ENCODE peak calls at places on chromosomes 16 and 17, in nine cellular contexts. I is anterior cingulate cortex; H is left cardiac atrium; Y is head of caudate nucleus; B is right cardiac atrium; W is AG10803; G is activated B cell treated with CpG ODN at 0.5 μM for 24 hours; E is activated T-helper 1 cell treated with anti-CD3 and anti-CD28 coated beads, Interleukin-2, amount 50 U/mL, for 16 hours; D is GM10248. V is an unnamed sample.

GRCh38 chr17:18377437-18378204 is at the start of gene EVPLL:
- DNase-seq in I (no peak), H (peak; percentile 34), Y (peak; percentile 35), B (peak; percentile 67), W (peak; percentile 30), G (no peak), E (no peak), D (no peak), V (peak; percentile 53)

GRCh38 chr16:19542138-19542821 is 13.2 kb upstream of the VPS35L start:
- DNase-seq in I (no peak), H (no peak), Y (no peak), B (no peak), W (no peak), G (no peak), E (no peak), D (no peak), V (no peak)

GRCh38 chr17:36812762-36813161 is 124.5 kb upstream of the LHX1 start:
- DNase-seq in I (no peak), H (no peak), Y (no peak), B (no peak), W (no peak), G (no peak), E (no peak), D (no peak), V (no peak)

GRCh38 chr17:83137523-83137922 is 58.1 kb downstream of the METRNL start:
- DNase-seq in I (no peak), H (no peak), Y (peak; percentile 10), B (no peak), W (no peak), G (no peak), E (no peak), D (no peak), V (no peak)

GRCh38 chr16:76756423-76756822 is 434.6 kb upstream of the MON1B start:
- DNase-seq in I (no peak), H (no peak), Y (no peak), B (no peak), W (no peak), G (no peak), E (no peak), D (no peak), V (no peak)

GRCh38 chr16:77364770-77365169 is 70.1 kb downstream of the ADAMTS18 start:
- DNase-seq in I (no peak), H (no peak), Y (no peak), B (no peak), W (no peak), G (no peak), E (no peak), D (no peak), V (no peak)

GRCh38 chr17:58605470-58605869 is 86.4 kb downstream of the TEX14 start:
- DNase-seq in I (no peak), H (no peak), Y (no peak), B (no peak), W (no peak), G (no peak), E (no peak), D (no peak), V (no peak)

GRCh38 chr16:85037050-85037410 is 9.4 kb downstream of the KIAA0513 start:
- DNase-seq in I (no peak), H (no peak), Y (no peak), B (no peak), W (peak; percentile 24), G (no peak), E (no peak), D (no peak), V (no peak)

GRCh38 chr17:80221401-80221800 is 1.2 kb downstream of the SLC26A11 start:
- DNase-seq in I (no peak), H (no peak), Y (no peak), B (peak; percentile 63), W (no peak), G (no peak), E (no peak), D (no peak), V (no peak)

GRCh38 chr17:50721194-50722010 is 2.0 kb downstream of the LUC7L3 start:
- DNase-seq in I (no peak), H (no peak), Y (no peak), B (no peak), W (no peak), G (no peak), E (no peak), D (peak; percentile 44), V (no peak)

GRCh38 chr17:48148029-48148759 is 40.6 kb downstream of the SNX11 start:
- DNase-seq in I (no peak), H (no peak), Y (no peak), B (no peak), W (no peak), G (no peak), E (no peak), D (no peak), V (no peak)

GRCh38 chr16:55392701-55393100 is 68.7 kb downstream of the IRX6 start:
- DNase-seq in I (no peak), H (no peak), Y (no peak), B (no peak), W (no peak), G (no peak), E (no peak), D (no peak), V (no peak)

GRCh38 chr16:53291757-53292392 is 142.4 kb upstream of the RBL2 start:
- DNase-seq in I (no peak), H (no peak), Y (no peak), B (no peak), W (peak; percentile 13), G (no peak), E (no peak), D (no peak), V (no peak)

GRCh38 chr16:79519448-79519847 is 81.1 kb downstream of the MAF start:
- DNase-seq in I (no peak), H (peak; percentile 26), Y (peak; percentile 43), B (peak; percentile 76), W (no peak), G (no peak), E (no peak), D (no peak), V (peak; percentile 73)

GRCh38 chr16:78212674-78213073 is 113.2 kb downstream of the WWOX start:
- DNase-seq in I (no peak), H (no peak), Y (no peak), B (no peak), W (no peak), G (no peak), E (no peak), D (no peak), V (no peak)

GRCh38 chr16:85422374-85423185 is 190.5 kb upstream of the GSE1 start:
- DNase-seq in I (no peak), H (peak; percentile 16), Y (peak; percentile 32), B (peak; percentile 50), W (no peak), G (peak; percentile 9), E (no peak), D (no peak), V (peak; percentile 44)

GRCh38 chr16:53091508-53092211 is 36.9 kb downstream of the CHD9 start:
- DNase-seq in I (peak; percentile 78), H (peak; percentile 73), Y (peak; percentile 89), B (peak; percentile 89), W (peak; percentile 91), G (peak; percentile 26), E (no peak), D (peak; percentile 62), V (no peak)

GRCh38 chr17:79837888-79838540 is 1.2 kb downstream of the CBX4 start:
- DNase-seq in I (no peak), H (no peak), Y (no peak), B (peak; percentile 76), W (peak; percentile 50), G (peak; percentile 43), E (no peak), D (no peak), V (peak; percentile 60)

GRCh38 chr16:48576927-48577326 is 33.1 kb downstream of the N4BP1 start:
- DNase-seq in I (no peak), H (no peak), Y (no peak), B (no peak), W (no peak), G (no peak), E (no peak), D (no peak), V (no peak)

GRCh38 chr17:36947922-36948716 is 635 bp upstream of the AATF start:
- DNase-seq in I (no peak), H (no peak), Y (no peak), B (no peak), W (no peak), G (no peak), E (no peak), D (no peak), V (no peak)

GRCh38 chr17:48612456-48612853 is 1.6 kb upstream of the HOXB7 start:
- DNase-seq in I (no peak), H (no peak), Y (no peak), B (no peak), W (no peak), G (no peak), E (no peak), D (no peak), V (no peak)

GRCh38 chr17:42618442-42619150 is 9.1 kb downstream of the TUBG1 start:
- DNase-seq in I (no peak), H (peak; percentile 40), Y (no peak), B (peak; percentile 74), W (no peak), G (no peak), E (no peak), D (peak; percentile 79), V (no peak)

V was measured in aorta.